ENCODE peak calls at places on chromosome 21, in five cellular contexts. P, J, N, G and V are unnamed samples.

GRCh38 chr21:30102881-30103280 is 63.7 kb downstream of the CLDN17 start:
- DNase-seq in N (no peak), P (no peak), G (no peak), J (no peak), V (no peak)

GRCh38 chr21:26845066-26845749 is at the start of gene ADAMTS1:
- DNase-seq in G (peak), P (peak), N (peak), J (peak), V (peak)

GRCh38 chr21:28385845-28386244 is 606.8 kb downstream of the LTN1 start:
- DNase-seq in P (no peak), G (no peak), J (no peak), N (no peak), V (no peak)

GRCh38 chr21:23292292-23292691 is 2294.1 kb downstream of the NCAM2 start:
- DNase-seq in P (no peak), G (no peak), J (no peak), N (no peak), V (no peak)

GRCh38 chr21:14453964-14454641 is 71.2 kb upstream of the HSPA13 start:
- DNase-seq in J (no peak), G (no peak), N (no peak), P (no peak), V (no peak)

GRCh38 chr21:36908260-36908908 is 58.1 kb downstream of the HLCS start:
- DNase-seq in N (no peak), P (no peak), J (no peak), G (no peak), V (no peak)

GRCh38 chr21:37564924-37565529 is 198.5 kb downstream of the DYRK1A start:
- DNase-seq in G (no peak), P (no peak), J (no peak), N (no peak), V (no peak)

GRCh38 chr21:15401331-15401730 is 328.5 kb upstream of the USP25 start:
- DNase-seq in J (no peak), G (no peak), P (no peak), N (no peak), V (no peak)

GRCh38 chr21:44898011-44898493 is 22.6 kb downstream of the ITGB2 start:
- DNase-seq in J (no peak), P (no peak), G (no peak), N (no peak), V (no peak)

GRCh38 chr21:20971296-20971921 is 26.8 kb upstream of the NCAM2 start:
- DNase-seq in J (no peak), P (no peak), G (peak), N (no peak), V (no peak)

GRCh38 chr21:37862536-37862935 is 53.7 kb downstream of the KCNJ6 start:
- DNase-seq in N (no peak), G (no peak), P (no peak), J (no peak), V (no peak)

GRCh38 chr21:37878946-37879660 is 37.2 kb downstream of the KCNJ6 start:
- DNase-seq in N (no peak), G (no peak), P (no peak), J (no peak), V (no peak)

GRCh38 chr21:35386491-35387079 is 337.5 kb upstream of the RUNX1 start:
- DNase-seq in G (no peak), J (no peak), N (no peak), P (no peak), V (no peak)

GRCh38 chr21:40706161-40706560 is 140.8 kb downstream of the DSCAM start:
- DNase-seq in G (no peak), P (no peak), J (no peak), N (no peak), V (no peak)

GRCh38 chr21:26966360-26966977 is 419 bp downstream of the ADAMTS5 start:
- DNase-seq in J (no peak), G (peak), N (no peak), P (no peak), V (no peak)

GRCh38 chr21:34801519-34802132 is 132.8 kb downstream of the CLIC6 start:
- DNase-seq in N (no peak), P (no peak), J (no peak), G (no peak), V (no peak)

GRCh38 chr21:17519208-17519738 is 6.4 kb downstream of the CXADR start:
- DNase-seq in P (no peak), G (no peak), N (no peak), J (no peak), V (no peak)

GRCh38 chr21:37555672-37556261 is 189.2 kb downstream of the DYRK1A start:
- DNase-seq in P (no peak), G (no peak), J (no peak), N (no peak), V (no peak)

GRCh38 chr21:25572895-25573310 is 34.4 kb downstream of the MRPL39 start:
- DNase-seq in J (no peak), P (no peak), N (no peak), G (no peak), V (no peak)

GRCh38 chr21:46128106-46128982 is 27.0 kb downstream of the FTCD start:
- DNase-seq in J (peak), N (no peak), G (peak), P (peak), V (peak)

GRCh38 chr21:46130721-46131720 is 24.4 kb downstream of the FTCD start:
- DNase-seq in P (no peak), J (no peak), G (no peak), N (no peak), V (no peak)

GRCh38 chr21:46129846-46130651 is 25.3 kb downstream of the FTCD start:
- DNase-seq in N (no peak), G (no peak), P (no peak), J (no peak), V (no peak)

GRCh38 chr21:46128983-46129571 is 26.3 kb downstream of the FTCD start:
- DNase-seq in G (peak), P (no peak), J (no peak), N (no peak), V (no peak)

DNA sequence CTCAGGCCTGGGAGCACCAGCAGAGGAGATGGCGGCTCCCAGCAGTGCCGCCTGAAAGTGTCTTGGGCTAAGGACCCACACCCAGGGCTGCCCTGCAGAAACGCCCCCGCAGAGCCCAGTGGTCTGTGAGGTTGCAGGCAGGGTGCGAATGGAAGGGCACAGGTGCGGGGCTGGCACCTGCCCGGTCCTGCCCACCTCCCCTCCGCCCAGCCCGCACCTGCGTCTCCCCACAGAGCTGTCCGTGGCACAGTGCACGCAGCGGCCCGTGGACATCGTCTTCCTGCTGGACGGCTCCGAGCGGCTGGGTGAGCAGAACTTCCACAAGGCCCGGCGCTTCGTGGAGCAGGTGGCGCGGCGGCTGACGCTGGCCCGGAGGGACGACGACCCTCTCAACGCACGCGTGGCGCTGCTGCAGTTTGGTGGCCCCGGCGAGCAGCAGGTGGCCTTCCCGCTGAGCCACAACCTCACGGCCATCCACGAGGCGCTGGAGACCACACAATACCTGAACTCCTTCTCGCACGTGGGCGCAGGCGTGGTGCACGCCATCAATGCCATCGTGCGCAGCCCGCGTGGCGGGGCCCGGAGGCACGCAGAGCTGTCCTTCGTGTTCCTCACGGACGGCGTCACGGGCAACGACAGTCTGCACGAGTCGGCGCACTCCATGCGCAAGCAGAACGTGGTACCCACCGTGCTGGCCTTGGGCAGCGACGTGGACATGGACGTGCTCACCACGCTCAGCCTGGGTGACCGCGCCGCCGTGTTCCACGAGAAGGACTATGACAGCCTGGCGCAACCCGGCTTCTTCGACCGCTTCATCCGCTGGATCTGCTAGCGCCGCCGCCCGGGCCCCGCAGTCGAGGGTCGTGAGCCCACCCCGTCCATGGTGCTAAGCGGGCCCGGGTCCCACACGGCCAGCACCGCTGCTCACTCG is 23.4 kb downstream of the FTCD start:
- DNase-seq in P (no peak), G (no peak), J (no peak), N (no peak), V (no peak)
- TF ChIP-seq POLR2A in P (no peak), G (no peak), J (no peak), N (no peak), V (no peak)

GRCh38 chr21:33402011-33402979 is 918 bp upstream of the IFNGR2 start:
- DNase-seq in P (peak), J (peak), G (peak), N (peak), V (peak)

GRCh38 chr21:33401617-33401967 is 1.6 kb upstream of the IFNGR2 start:
- DNase-seq in J (no peak), N (no peak), G (no peak), P (no peak), V (peak)

GRCh38 chr21:33403128-33403785 is at the start of gene IFNGR2:
- DNase-seq in J (peak), N (peak), P (peak), G (peak), V (no peak)

GRCh38 chr21:33406493-33406892 is 3.3 kb downstream of the IFNGR2 start:
- DNase-seq in P (no peak), N (no peak), G (no peak), J (no peak), V (no peak)

GRCh38 chr21:33403786-33404571 is 766 bp downstream of the IFNGR2 start:
- DNase-seq in G (peak), P (peak), N (peak), J (peak), V (peak)
- TF ChIP-seq POLR2A in G (peak), P (peak), N (no peak), J (peak), V (no peak)

GRCh38 chr21:43865471-43866181 is 603 bp downstream of the AGPAT3 start:
- DNase-seq in P (peak), J (peak), G (peak), N (peak), V (no peak)
- TF ChIP-seq POLR2A in P (no peak), J (no peak), G (no peak), N (no peak), V (no peak)

GRCh38 chr21:42317341-42317741 is 2.1 kb upstream of the TFF3 start:
- DNase-seq in N (no peak), J (peak), P (no peak), G (no peak), V (no peak)
- TF ChIP-seq POLR2A in N (no peak), J (no peak), P (no peak), G (no peak), V (no peak)

GRCh38 chr21:39445339-39446269 is at the start of gene LCA5L:
- DNase-seq in G (peak), N (peak), P (peak), J (peak), V (peak)
- TF ChIP-seq POLR2A in G (peak), N (no peak), P (peak), J (peak), V (peak)

GRCh38 chr21:33552093-33552998 is 9.5 kb downstream of the SON start:
- DNase-seq in J (no peak), N (no peak), G (no peak), P (no peak), V (no peak)

GRCh38 chr21:33551664-33552063 is 8.8 kb downstream of the SON start:
- DNase-seq in J (no peak), N (no peak), P (no peak), G (no peak), V (no peak)

GRCh38 chr21:33554982-33555344 is 12.1 kb downstream of the SON start:
- DNase-seq in P (no peak), N (no peak), J (no peak), G (no peak), V (no peak)

GRCh38 chr21:33554236-33554981 is 11.6 kb downstream of the SON start:
- DNase-seq in G (no peak), J (no peak), P (no peak), N (no peak), V (no peak)

GRCh38 chr21:33552999-33553598 is 10.3 kb downstream of the SON start:
- DNase-seq in P (no peak), G (no peak), N (no peak), J (no peak), V (no peak)
- TF ChIP-seq POLR2A in P (no peak), G (no peak), N (no peak), J (no peak), V (no peak)

GRCh38 chr21:32412162-32412997 is at the start of gene EVA1C:
- DNase-seq in P (peak), G (peak), N (peak), J (peak), V (peak)
- TF ChIP-seq POLR2A in P (peak), G (no peak), N (no peak), J (peak), V (no peak)

GRCh38 chr21:43767498-43767979 is 8.6 kb downstream of the CSTB start:
- DNase-seq in G (no peak), J (no peak), N (no peak), P (no peak), V (no peak)

GRCh38 chr21:43767980-43768867 is 7.9 kb downstream of the CSTB start:
- DNase-seq in N (peak), G (no peak), P (no peak), J (peak), V (no peak)

GRCh38 chr21:43768868-43769167 is 7.3 kb downstream of the CSTB start:
- DNase-seq in G (no peak), P (no peak), J (no peak), N (no peak), V (no peak)

GRCh38 chr21:43764576-43765495 is 11.3 kb downstream of the CSTB start:
- DNase-seq in N (no peak), P (no peak), J (no peak), G (no peak), V (no peak)

DNA sequence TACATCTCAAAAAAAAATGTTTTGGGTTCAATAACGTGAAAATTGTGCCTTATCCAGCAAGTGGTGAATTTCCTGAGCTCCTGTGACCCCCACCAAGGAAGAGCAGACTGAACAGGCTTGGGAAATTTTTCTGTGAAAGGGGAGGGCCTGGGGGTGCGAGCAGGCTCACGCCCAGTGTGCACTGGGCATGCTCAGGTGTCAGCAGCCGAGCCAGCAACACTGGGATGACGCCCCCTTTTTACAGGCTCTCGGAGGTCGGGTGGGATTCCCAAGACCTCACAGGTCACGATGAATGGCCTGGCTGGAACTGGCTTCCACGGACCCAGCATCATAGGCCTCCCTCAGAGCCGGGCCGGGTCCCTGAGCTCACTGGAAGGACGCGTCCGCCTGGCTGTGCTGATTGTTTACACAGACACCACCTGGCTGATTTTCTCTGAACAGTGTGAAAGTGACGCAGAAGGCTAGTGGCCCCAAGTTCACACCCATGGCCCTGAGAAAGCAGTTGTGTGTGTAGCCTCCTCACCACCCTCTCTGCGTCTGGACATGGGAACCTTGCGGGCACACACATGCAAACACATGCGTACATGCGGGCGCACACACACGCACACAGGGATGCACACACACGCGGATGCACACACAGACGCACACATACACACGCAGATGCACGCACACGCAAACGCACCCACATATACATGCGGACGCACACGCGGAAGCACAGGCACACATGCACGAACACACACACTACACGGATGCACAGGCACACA is 9.2 kb downstream of the CSTB start:
- DNase-seq in J (no peak), N (no peak), P (no peak), G (no peak), V (no peak)
- TF ChIP-seq POLR2A in J (no peak), N (no peak), P (no peak), G (no peak), V (no peak)